ENCODE peak calls at places on chromosomes 6 and 20, in nine cellular contexts. One of them, this sample, is unnamed.

GRCh38 chr6:128314190-128314589 is 206.2 kb downstream of the PTPRK start:
- DNase-seq in T-helper 17 cell: no peak
- DNase-seq in MG63: no peak
- DNase-seq in T-helper 2 cell: no peak
- DNase-seq in H54: no peak
- DNase-seq in NCI-H1930: no peak
- DNase-seq in nucleus accumbens: no peak
- DNase-seq in T follicular helper cell: no peak
- DNase-seq in cardiac fibroblast: no peak
- DNase-seq in this sample: no peak

GRCh38 chr6:1470040-1470439 is 80.7 kb downstream of the FOXF2 start:
- DNase-seq in H54: no peak
- DNase-seq in cardiac fibroblast: no peak
- DNase-seq in T follicular helper cell: no peak
- DNase-seq in MG63: no peak
- DNase-seq in nucleus accumbens: no peak
- DNase-seq in T-helper 2 cell: no peak
- DNase-seq in T-helper 17 cell: no peak
- DNase-seq in NCI-H1930: no peak
- DNase-seq in this sample: no peak

GRCh38 chr6:139474145-139475108 is 100.0 kb upstream of the CITED2 start:
- DNase-seq in T follicular helper cell: no peak
- DNase-seq in NCI-H1930: no peak
- DNase-seq in cardiac fibroblast: peak; percentile 34
- DNase-seq in nucleus accumbens: no peak
- DNase-seq in H54: no peak
- DNase-seq in MG63: no peak
- DNase-seq in T-helper 17 cell: no peak
- DNase-seq in T-helper 2 cell: no peak
- DNase-seq in this sample: no peak

GRCh38 chr6:52049252-52050050 is 38.0 kb downstream of the PKHD1 start:
- DNase-seq in NCI-H1930: peak; percentile 21
- DNase-seq in nucleus accumbens: no peak
- DNase-seq in H54: peak; percentile 19
- DNase-seq in T-helper 2 cell: no peak
- DNase-seq in T follicular helper cell: no peak
- DNase-seq in cardiac fibroblast: peak; percentile 59
- DNase-seq in T-helper 17 cell: no peak
- DNase-seq in MG63: no peak
- DNase-seq in this sample: peak; percentile 63

GRCh38 chr20:5077761-5078387 is 41.9 kb downstream of the PCNA start:
- DNase-seq in H54: no peak
- DNase-seq in T-helper 2 cell: no peak
- DNase-seq in T follicular helper cell: no peak
- DNase-seq in T-helper 17 cell: no peak
- DNase-seq in NCI-H1930: no peak
- DNase-seq in cardiac fibroblast: no peak
- DNase-seq in nucleus accumbens: no peak
- DNase-seq in MG63: no peak
- DNase-seq in this sample: no peak

GRCh38 chr6:170083236-170084051 is 207.4 kb downstream of the DLL1 start:
- DNase-seq in nucleus accumbens: no peak
- DNase-seq in T-helper 17 cell: no peak
- DNase-seq in NCI-H1930: no peak
- DNase-seq in T-helper 2 cell: no peak
- DNase-seq in MG63: no peak
- DNase-seq in H54: no peak
- DNase-seq in T follicular helper cell: no peak
- DNase-seq in cardiac fibroblast: no peak
- DNase-seq in this sample: no peak

GRCh38 chr6:63349401-63349800 is 29.6 kb upstream of the LGSN start:
- DNase-seq in T-helper 2 cell: no peak
- DNase-seq in H54: no peak
- DNase-seq in nucleus accumbens: no peak
- DNase-seq in T-helper 17 cell: no peak
- DNase-seq in T follicular helper cell: no peak
- DNase-seq in cardiac fibroblast: no peak
- DNase-seq in MG63: no peak
- DNase-seq in NCI-H1930: no peak
- DNase-seq in this sample: no peak

GRCh38 chr20:2402271-2402980 is 21.7 kb downstream of the TGM6 start:
- DNase-seq in cardiac fibroblast: peak; percentile 66
- DNase-seq in nucleus accumbens: no peak
- DNase-seq in H54: peak; percentile 18
- DNase-seq in T follicular helper cell: no peak
- DNase-seq in MG63: no peak
- DNase-seq in T-helper 17 cell: no peak
- DNase-seq in NCI-H1930: no peak
- DNase-seq in T-helper 2 cell: no peak
- DNase-seq in this sample: peak; percentile 66

GRCh38 chr20:9235518-9235917 is 166.6 kb downstream of the PLCB4 start:
- DNase-seq in NCI-H1930: no peak
- DNase-seq in T-helper 2 cell: no peak
- DNase-seq in H54: no peak
- DNase-seq in T follicular helper cell: no peak
- DNase-seq in T-helper 17 cell: no peak
- DNase-seq in nucleus accumbens: no peak
- DNase-seq in cardiac fibroblast: peak; percentile 69
- DNase-seq in MG63: peak; percentile 85
- DNase-seq in this sample: peak; percentile 83

GRCh38 chr6:129901910-129902309 is 40.8 kb upstream of the TMEM244 start:
- DNase-seq in T-helper 2 cell: no peak
- DNase-seq in nucleus accumbens: no peak
- DNase-seq in H54: no peak
- DNase-seq in NCI-H1930: no peak
- DNase-seq in T-helper 17 cell: no peak
- DNase-seq in MG63: peak; percentile 9
- DNase-seq in cardiac fibroblast: peak; percentile 25
- DNase-seq in T follicular helper cell: no peak
- DNase-seq in this sample: peak; percentile 37

GRCh38 chr20:44748005-44748370 is 2.3 kb downstream of the KCNK15 start:
- DNase-seq in cardiac fibroblast: peak; percentile 22
- DNase-seq in T-helper 17 cell: no peak
- DNase-seq in nucleus accumbens: no peak
- DNase-seq in T follicular helper cell: no peak
- DNase-seq in H54: no peak
- DNase-seq in NCI-H1930: no peak
- DNase-seq in T-helper 2 cell: no peak
- DNase-seq in MG63: no peak
- DNase-seq in this sample: peak; percentile 14

GRCh38 chr6:33192105-33192646 is at the start of gene COL11A2:
- DNase-seq in T-helper 17 cell: peak; percentile 31
- DNase-seq in nucleus accumbens: no peak
- DNase-seq in NCI-H1930: no peak
- DNase-seq in cardiac fibroblast: no peak
- DNase-seq in H54: no peak
- DNase-seq in T-helper 2 cell: no peak
- DNase-seq in MG63: no peak
- DNase-seq in T follicular helper cell: no peak
- DNase-seq in this sample: no peak

GRCh38 chr20:688809-689208 is 13.2 kb upstream of the SCRT2 start:
- DNase-seq in NCI-H1930: no peak
- DNase-seq in cardiac fibroblast: no peak
- DNase-seq in nucleus accumbens: peak; percentile 9
- DNase-seq in MG63: peak; percentile 30
- DNase-seq in H54: peak; percentile 54
- DNase-seq in T-helper 2 cell: no peak
- DNase-seq in T-helper 17 cell: no peak
- DNase-seq in T follicular helper cell: no peak
- DNase-seq in this sample: no peak

GRCh38 chr6:43125555-43125954 is 45.5 kb upstream of the SRF start:
- DNase-seq in nucleus accumbens: no peak
- DNase-seq in H54: no peak
- DNase-seq in cardiac fibroblast: peak; percentile 19
- DNase-seq in NCI-H1930: no peak
- DNase-seq in MG63: no peak
- DNase-seq in T-helper 2 cell: no peak
- DNase-seq in T follicular helper cell: no peak
- DNase-seq in T-helper 17 cell: no peak
- DNase-seq in this sample: no peak

GRCh38 chr20:34098570-34098969 is 13.5 kb downstream of the EIF2S2 start:
- DNase-seq in MG63: no peak
- DNase-seq in T-helper 2 cell: no peak
- DNase-seq in H54: no peak
- DNase-seq in T follicular helper cell: no peak
- DNase-seq in nucleus accumbens: no peak
- DNase-seq in NCI-H1930: no peak
- DNase-seq in T-helper 17 cell: no peak
- DNase-seq in cardiac fibroblast: no peak
- DNase-seq in this sample: no peak

GRCh38 chr6:155215906-155216305 is 47.9 kb upstream of the CLDN20 start:
- DNase-seq in nucleus accumbens: no peak
- DNase-seq in T-helper 17 cell: no peak
- DNase-seq in T follicular helper cell: no peak
- DNase-seq in MG63: no peak
- DNase-seq in cardiac fibroblast: no peak
- DNase-seq in H54: no peak
- DNase-seq in NCI-H1930: no peak
- DNase-seq in T-helper 2 cell: no peak
- DNase-seq in this sample: no peak

GRCh38 chr6:16677458-16677857 is 83.8 kb downstream of the ATXN1 start:
- DNase-seq in cardiac fibroblast: no peak
- DNase-seq in T follicular helper cell: no peak
- DNase-seq in H54: no peak
- DNase-seq in nucleus accumbens: no peak
- DNase-seq in NCI-H1930: no peak
- DNase-seq in T-helper 2 cell: no peak
- DNase-seq in T-helper 17 cell: no peak
- DNase-seq in MG63: no peak
- DNase-seq in this sample: peak; percentile 27

This sample was measured in PC-3.